ENCODE peak calls at places on chromosomes 12 and 14, in six cellular contexts. J is endothelial cell of umbilical vein, A is progenitor cell of endocrine pancreas, Q is GM12864, C is Peyer's patch, P is colonic mucosa. U is an unnamed sample.

GRCh38 chr12:117491711-117492110 is 130.3 kb upstream of the NOS1 start:
- DNase-seq in P (no peak), C (no peak), A (no peak), Q (no peak), J (no peak), U (no peak)

GRCh38 chr12:79555006-79555925 is 135.5 kb downstream of the PAWR start:
- DNase-seq in J (peak; percentile 79), P (no peak), A (no peak), Q (no peak), C (no peak), U (peak; percentile 47)

GRCh38 chr12:101793401-101793800 is 37.4 kb downstream of the GNPTAB start:
- DNase-seq in J (peak; percentile 20), P (no peak), A (no peak), Q (no peak), C (no peak), U (peak; percentile 20)

GRCh38 chr12:3328081-3328480 is 162.9 kb upstream of the PRMT8 start:
- DNase-seq in A (no peak), Q (no peak), J (no peak), P (no peak), C (no peak), U (no peak)

GRCh38 chr12:65496617-65497016 is 218.1 kb downstream of the MSRB3 start:
- DNase-seq in C (no peak), A (no peak), J (no peak), P (no peak), Q (no peak), U (no peak)

GRCh38 chr12:29838768-29839167 is 55.0 kb upstream of the TMTC1 start:
- DNase-seq in Q (no peak), A (no peak), P (no peak), C (no peak), J (no peak), U (no peak)

GRCh38 chr12:94200695-94201094 is 52.3 kb downstream of the PLXNC1 start:
- DNase-seq in J (no peak), Q (no peak), P (no peak), A (no peak), C (no peak), U (no peak)

GRCh38 chr12:15801770-15802393 is 12.7 kb upstream of the EPS8 start:
- DNase-seq in C (peak; percentile 55), J (no peak), A (no peak), Q (no peak), P (no peak), U (no peak)

GRCh38 chr14:34461334-34462131 is 507 bp downstream of the SPTSSA start:
- DNase-seq in Q (no peak), J (peak; percentile 58), C (peak; percentile 80), P (peak; percentile 77), A (peak; percentile 29), U (peak; percentile 52)

GRCh38 chr12:22672951-22673350 is 48.0 kb downstream of the ETNK1 start:
- DNase-seq in A (no peak), J (no peak), P (no peak), Q (no peak), C (no peak), U (no peak)

GRCh38 chr14:105492966-105493871 is 2.2 kb downstream of the TEDC1 start:
- DNase-seq in Q (no peak), A (no peak), J (no peak), C (no peak), P (no peak), U (no peak)

GRCh38 chr12:57551637-57552305 is 1.9 kb downstream of the KIF5A start:
- DNase-seq in P (no peak), A (no peak), Q (no peak), C (no peak), J (no peak), U (no peak)

GRCh38 chr14:89282191-89282590 is 134.8 kb downstream of the FOXN3 start:
- DNase-seq in C (no peak), A (no peak), P (no peak), Q (no peak), J (no peak), U (no peak)

GRCh38 chr14:90536511-90537191 is 139.8 kb downstream of the CALM1 start:
- DNase-seq in A (no peak), P (no peak), J (no peak), Q (no peak), C (no peak), U (no peak)

GRCh38 chr12:34290191-34290995 is 268.1 kb downstream of the ALG10 start:
- DNase-seq in Q (no peak), C (peak; percentile 27), A (no peak), P (no peak), J (no peak), U (no peak)

GRCh38 chr12:117484901-117485300 is 123.5 kb upstream of the NOS1 start:
- DNase-seq in J (no peak), A (no peak), C (no peak), Q (no peak), P (no peak), U (no peak)

GRCh38 chr14:105817971-105818711 is 291.8 kb downstream of the TMEM121 start:
- DNase-seq in A (no peak), P (no peak), C (peak; percentile 83), J (no peak), Q (no peak), U (no peak)

GRCh38 chr12:29741342-29742241 is 42.1 kb downstream of the TMTC1 start:
- DNase-seq in Q (no peak), C (no peak), J (peak; percentile 89), P (no peak), A (no peak), U (no peak)

GRCh38 chr12:75981247-75981646 is 50.3 kb downstream of the PHLDA1 start:
- DNase-seq in A (no peak), J (peak; percentile 86), C (no peak), Q (no peak), P (no peak), U (no peak)

GRCh38 chr12:46258129-46258528 is 10.7 kb downstream of the SLC38A1 start:
- DNase-seq in P (no peak), Q (no peak), J (no peak), A (no peak), C (no peak), U (no peak)

GRCh38 chr12:42407306-42407705 is 81.3 kb downstream of the PPHLN1 start:
- DNase-seq in P (no peak), Q (no peak), A (no peak), C (no peak), J (no peak), U (no peak)

GRCh38 chr12:47837190-47838171 is 17.8 kb upstream of the HDAC7 start:
- DNase-seq in P (peak; percentile 73), C (peak; percentile 86), J (peak; percentile 70), A (peak; percentile 60), Q (no peak), U (peak; percentile 78)

GRCh38 chr14:63632932-63633514 is 8.6 kb downstream of the WDR89 start:
- DNase-seq in A (no peak), J (peak; percentile 52), Q (no peak), C (no peak), P (no peak), U (peak; percentile 30)

GRCh38 chr12:113142173-113142885 is 6.8 kb upstream of the RASAL1 start:
- DNase-seq in C (peak; percentile 56), P (peak; percentile 70), J (no peak), Q (no peak), A (no peak), U (no peak)

GRCh38 chr12:62191747-62192485 is 68.3 kb upstream of the USP15 start:
- DNase-seq in Q (no peak), J (peak; percentile 22), P (no peak), A (peak; percentile 9), C (no peak), U (peak; percentile 13)

GRCh38 chr14:73833024-73833423 is 18.6 kb upstream of the PTGR2 start:
- DNase-seq in P (no peak), C (no peak), J (no peak), Q (no peak), A (no peak), U (no peak)

GRCh38 chr12:101209319-101210302 is at the start of gene SLC5A8:
- DNase-seq in J (no peak), P (no peak), Q (no peak), A (peak; percentile 11), C (no peak), U (no peak)

GRCh38 chr12:22530-23201 is 43.9 kb upstream of the IQSEC3 start:
- DNase-seq in C (no peak), J (no peak), Q (no peak), P (no peak), A (no peak), U (no peak)

GRCh38 chr12:21301-22189 is 45.0 kb upstream of the IQSEC3 start:
- DNase-seq in Q (no peak), A (no peak), P (no peak), C (no peak), J (no peak), U (peak; percentile 62)

GRCh38 chr12:20757-21156 is 45.8 kb upstream of the IQSEC3 start:
- DNase-seq in A (no peak), C (no peak), P (no peak), Q (no peak), J (no peak), U (no peak)

GRCh38 chr12:22190-22529 is 44.4 kb upstream of the IQSEC3 start:
- DNase-seq in Q (no peak), A (no peak), C (no peak), P (no peak), J (no peak), U (no peak)
- TF ChIP-seq CTCF in Q (no peak), A (no peak), C (no peak), P (no peak), J (no peak), U (peak; percentile 33)

GRCh38 chr12:71846322-71846940 is 6.9 kb downstream of the TBC1D15 start:
- DNase-seq in A (no peak), Q (no peak), J (peak; percentile 54), C (no peak), P (no peak), U (no peak)
- TF ChIP-seq CTCF in A (peak; percentile 57), Q (peak; percentile 38), J (peak; percentile 45), C (peak; percentile 69), P (peak; percentile 29), U (peak; percentile 51)

GRCh38 chr14:25350071-25350470 is 300.1 kb upstream of the STXBP6 start:
- DNase-seq in P (no peak), Q (no peak), C (no peak), J (no peak), A (no peak), U (no peak)

GRCh38 chr14:25351269-25351668 is 301.3 kb upstream of the STXBP6 start:
- DNase-seq in A (no peak), C (no peak), P (no peak), J (no peak), Q (no peak), U (no peak)

GRCh38 chr14:25350802-25351201 is 300.9 kb upstream of the STXBP6 start:
- DNase-seq in C (no peak), P (no peak), J (no peak), Q (no peak), A (no peak), U (no peak)

GRCh38 chr14:25349269-25349668 is 299.3 kb upstream of the STXBP6 start:
- DNase-seq in J (no peak), C (no peak), A (no peak), Q (no peak), P (no peak), U (no peak)
- TF ChIP-seq CTCF in J (no peak), C (no peak), A (no peak), Q (no peak), P (no peak), U (no peak)

DNA sequence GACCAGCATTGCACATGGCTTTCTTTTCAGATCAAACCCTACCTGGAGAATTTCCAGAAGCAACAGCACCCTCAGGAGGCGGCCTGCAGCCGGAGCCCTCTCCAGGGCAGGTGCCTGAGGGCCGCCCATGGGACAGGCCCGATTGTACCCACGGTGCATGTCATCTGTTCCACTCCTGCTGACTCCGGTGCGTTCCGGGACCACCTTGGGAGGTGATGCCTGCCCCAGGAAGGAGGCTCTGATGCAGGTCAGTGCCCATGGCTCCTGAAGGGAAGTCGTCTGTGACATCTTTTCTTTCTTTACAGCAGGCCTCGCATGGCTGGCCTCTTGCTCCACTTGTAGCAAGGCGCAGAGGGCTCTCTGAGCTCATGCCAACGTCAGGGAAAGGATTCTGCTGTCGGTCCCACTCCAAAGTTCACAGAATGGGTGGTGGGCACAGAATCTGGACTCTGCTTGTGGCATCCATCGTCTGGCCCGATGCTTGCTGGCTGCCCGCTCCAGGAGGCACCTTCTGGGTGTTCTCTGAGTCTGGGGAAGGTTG is 160.7 kb upstream of the RTL1 start:
- DNase-seq in A (no peak), J (no peak), P (no peak), Q (no peak), C (no peak), U (no peak)
- TF ChIP-seq CTCF in A (no peak), J (no peak), P (no peak), Q (no peak), C (no peak), U (no peak)